ENCODE peak calls at places on chromosomes 1 and 21, in nine cellular contexts. One of them, this sample, is unnamed.

GRCh38 chr1:109803901-109804331 is 40.2 kb upstream of the EPS8L3 start:
- DNase-seq in ovary: no peak
- DNase-seq in substantia nigra: no peak
- DNase-seq in effector CD4-positive, alpha-beta T cell: no peak
- DNase-seq in colonic mucosa: peak
- DNase-seq in natural killer cell treated with Interleukin-12 subunit alpha and Interleukin-12 subunit beta and Interleukin-15 and Interleukin-18, amount 100 ng/mL, for 72 hours: no peak
- DNase-seq in pancreas: no peak
- DNase-seq in dermis blood vessel endothelial cell: peak
- DNase-seq in midbrain: no peak
- DNase-seq in this sample: no peak

GRCh38 chr1:18110968-18111367 is 3.4 kb downstream of the IGSF21 start:
- DNase-seq in ovary: no peak
- DNase-seq in substantia nigra: no peak
- DNase-seq in effector CD4-positive, alpha-beta T cell: no peak
- DNase-seq in colonic mucosa: peak
- DNase-seq in natural killer cell treated with Interleukin-12 subunit alpha and Interleukin-12 subunit beta and Interleukin-15 and Interleukin-18, amount 100 ng/mL, for 72 hours: no peak
- DNase-seq in pancreas: no peak
- DNase-seq in dermis blood vessel endothelial cell: no peak
- DNase-seq in midbrain: peak
- DNase-seq in this sample: no peak

GRCh38 chr1:150288382-150288781 is 5.3 kb upstream of the MRPS21 start:
- DNase-seq in ovary: no peak
- DNase-seq in substantia nigra: no peak
- DNase-seq in effector CD4-positive, alpha-beta T cell: no peak
- DNase-seq in colonic mucosa: no peak
- DNase-seq in natural killer cell treated with Interleukin-12 subunit alpha and Interleukin-12 subunit beta and Interleukin-15 and Interleukin-18, amount 100 ng/mL, for 72 hours: no peak
- DNase-seq in pancreas: no peak
- DNase-seq in dermis blood vessel endothelial cell: no peak
- DNase-seq in midbrain: no peak
- DNase-seq in this sample: no peak

GRCh38 chr1:234918216-234918841 is 210.3 kb downstream of the TOMM20 start:
- DNase-seq in ovary: no peak
- DNase-seq in substantia nigra: no peak
- DNase-seq in effector CD4-positive, alpha-beta T cell: no peak
- DNase-seq in colonic mucosa: peak
- DNase-seq in natural killer cell treated with Interleukin-12 subunit alpha and Interleukin-12 subunit beta and Interleukin-15 and Interleukin-18, amount 100 ng/mL, for 72 hours: no peak
- DNase-seq in pancreas: peak
- DNase-seq in dermis blood vessel endothelial cell: peak
- DNase-seq in midbrain: no peak
- DNase-seq in this sample: no peak

GRCh38 chr1:174956976-174957375 is 42.8 kb upstream of the CACYBP start:
- DNase-seq in ovary: no peak
- DNase-seq in substantia nigra: no peak
- DNase-seq in effector CD4-positive, alpha-beta T cell: no peak
- DNase-seq in colonic mucosa: no peak
- DNase-seq in natural killer cell treated with Interleukin-12 subunit alpha and Interleukin-12 subunit beta and Interleukin-15 and Interleukin-18, amount 100 ng/mL, for 72 hours: no peak
- DNase-seq in pancreas: no peak
- DNase-seq in dermis blood vessel endothelial cell: no peak
- DNase-seq in midbrain: no peak
- DNase-seq in this sample: no peak

GRCh38 chr1:48206371-48206770 is 16.1 kb upstream of the SLC5A9 start:
- DNase-seq in ovary: no peak
- DNase-seq in substantia nigra: no peak
- DNase-seq in effector CD4-positive, alpha-beta T cell: no peak
- DNase-seq in colonic mucosa: no peak
- DNase-seq in natural killer cell treated with Interleukin-12 subunit alpha and Interleukin-12 subunit beta and Interleukin-15 and Interleukin-18, amount 100 ng/mL, for 72 hours: no peak
- DNase-seq in pancreas: no peak
- DNase-seq in dermis blood vessel endothelial cell: no peak
- DNase-seq in midbrain: no peak
- DNase-seq in this sample: no peak

GRCh38 chr21:34078915-34079314 is 5.5 kb downstream of the MRPS6 start:
- DNase-seq in ovary: no peak
- DNase-seq in substantia nigra: no peak
- DNase-seq in effector CD4-positive, alpha-beta T cell: no peak
- DNase-seq in colonic mucosa: peak
- DNase-seq in natural killer cell treated with Interleukin-12 subunit alpha and Interleukin-12 subunit beta and Interleukin-15 and Interleukin-18, amount 100 ng/mL, for 72 hours: no peak
- DNase-seq in pancreas: no peak
- DNase-seq in dermis blood vessel endothelial cell: peak
- DNase-seq in midbrain: no peak
- DNase-seq in this sample: no peak

GRCh38 chr1:36955016-36955415 is 79.3 kb downstream of the GRIK3 start:
- DNase-seq in ovary: no peak
- DNase-seq in substantia nigra: no peak
- DNase-seq in effector CD4-positive, alpha-beta T cell: no peak
- DNase-seq in colonic mucosa: no peak
- DNase-seq in natural killer cell treated with Interleukin-12 subunit alpha and Interleukin-12 subunit beta and Interleukin-15 and Interleukin-18, amount 100 ng/mL, for 72 hours: no peak
- DNase-seq in pancreas: no peak
- DNase-seq in dermis blood vessel endothelial cell: no peak
- DNase-seq in midbrain: no peak
- DNase-seq in this sample: no peak

GRCh38 chr1:38046884-38047602 is 450 bp upstream of the POU3F1 start:
- DNase-seq in ovary: peak
- DNase-seq in substantia nigra: peak
- DNase-seq in effector CD4-positive, alpha-beta T cell: peak
- DNase-seq in colonic mucosa: peak
- DNase-seq in natural killer cell treated with Interleukin-12 subunit alpha and Interleukin-12 subunit beta and Interleukin-15 and Interleukin-18, amount 100 ng/mL, for 72 hours: peak
- DNase-seq in pancreas: peak
- DNase-seq in dermis blood vessel endothelial cell: peak
- DNase-seq in midbrain: peak
- DNase-seq in this sample: peak

GRCh38 chr1:27602510-27603319 is 1.2 kb downstream of the AHDC1 start:
- DNase-seq in ovary: peak
- DNase-seq in substantia nigra: peak
- DNase-seq in effector CD4-positive, alpha-beta T cell: peak
- DNase-seq in colonic mucosa: peak
- DNase-seq in natural killer cell treated with Interleukin-12 subunit alpha and Interleukin-12 subunit beta and Interleukin-15 and Interleukin-18, amount 100 ng/mL, for 72 hours: no peak
- DNase-seq in pancreas: peak
- DNase-seq in dermis blood vessel endothelial cell: peak
- DNase-seq in midbrain: peak
- DNase-seq in this sample: peak

GRCh38 chr1:81337226-81337625 is 463.5 kb upstream of the ADGRL2 start:
- DNase-seq in ovary: no peak
- DNase-seq in substantia nigra: no peak
- DNase-seq in effector CD4-positive, alpha-beta T cell: no peak
- DNase-seq in colonic mucosa: no peak
- DNase-seq in natural killer cell treated with Interleukin-12 subunit alpha and Interleukin-12 subunit beta and Interleukin-15 and Interleukin-18, amount 100 ng/mL, for 72 hours: no peak
- DNase-seq in pancreas: no peak
- DNase-seq in dermis blood vessel endothelial cell: no peak
- DNase-seq in midbrain: no peak
- DNase-seq in this sample: no peak

GRCh38 chr1:40141878-40142535 is 19.2 kb upstream of the RLF start:
- DNase-seq in ovary: no peak
- DNase-seq in substantia nigra: no peak
- DNase-seq in effector CD4-positive, alpha-beta T cell: no peak
- DNase-seq in colonic mucosa: no peak
- DNase-seq in natural killer cell treated with Interleukin-12 subunit alpha and Interleukin-12 subunit beta and Interleukin-15 and Interleukin-18, amount 100 ng/mL, for 72 hours: no peak
- DNase-seq in pancreas: no peak
- DNase-seq in dermis blood vessel endothelial cell: no peak
- DNase-seq in midbrain: no peak
- DNase-seq in this sample: no peak

GRCh38 chr1:32336963-32337675 is 1.1 kb upstream of the MARCKSL1 start:
- DNase-seq in ovary: no peak
- DNase-seq in substantia nigra: peak
- DNase-seq in effector CD4-positive, alpha-beta T cell: peak
- DNase-seq in colonic mucosa: no peak
- DNase-seq in natural killer cell treated with Interleukin-12 subunit alpha and Interleukin-12 subunit beta and Interleukin-15 and Interleukin-18, amount 100 ng/mL, for 72 hours: peak
- DNase-seq in pancreas: no peak
- DNase-seq in dermis blood vessel endothelial cell: no peak
- DNase-seq in midbrain: peak
- DNase-seq in this sample: no peak

GRCh38 chr1:236615399-236616148 is 11.3 kb upstream of the HEATR1 start:
- DNase-seq in ovary: no peak
- DNase-seq in substantia nigra: no peak
- DNase-seq in effector CD4-positive, alpha-beta T cell: no peak
- DNase-seq in colonic mucosa: no peak
- DNase-seq in natural killer cell treated with Interleukin-12 subunit alpha and Interleukin-12 subunit beta and Interleukin-15 and Interleukin-18, amount 100 ng/mL, for 72 hours: no peak
- DNase-seq in pancreas: no peak
- DNase-seq in dermis blood vessel endothelial cell: no peak
- DNase-seq in midbrain: no peak
- DNase-seq in this sample: no peak

GRCh38 chr1:38025664-38026063 is 13.1 kb downstream of the UTP11 start:
- DNase-seq in ovary: no peak
- DNase-seq in substantia nigra: no peak
- DNase-seq in effector CD4-positive, alpha-beta T cell: no peak
- DNase-seq in colonic mucosa: no peak
- DNase-seq in natural killer cell treated with Interleukin-12 subunit alpha and Interleukin-12 subunit beta and Interleukin-15 and Interleukin-18, amount 100 ng/mL, for 72 hours: no peak
- DNase-seq in pancreas: no peak
- DNase-seq in dermis blood vessel endothelial cell: no peak
- DNase-seq in midbrain: no peak
- DNase-seq in this sample: no peak

GRCh38 chr21:42258150-42258884 is 39.4 kb downstream of the ABCG1 start:
- DNase-seq in ovary: peak
- DNase-seq in substantia nigra: peak
- DNase-seq in effector CD4-positive, alpha-beta T cell: peak
- DNase-seq in colonic mucosa: peak
- DNase-seq in natural killer cell treated with Interleukin-12 subunit alpha and Interleukin-12 subunit beta and Interleukin-15 and Interleukin-18, amount 100 ng/mL, for 72 hours: peak
- DNase-seq in pancreas: peak
- DNase-seq in dermis blood vessel endothelial cell: peak
- DNase-seq in midbrain: peak
- DNase-seq in this sample: peak

GRCh38 chr1:23196627-23197328 is 20.5 kb downstream of the HTR1D start:
- DNase-seq in ovary: no peak
- DNase-seq in substantia nigra: no peak
- DNase-seq in effector CD4-positive, alpha-beta T cell: no peak
- DNase-seq in colonic mucosa: no peak
- DNase-seq in natural killer cell treated with Interleukin-12 subunit alpha and Interleukin-12 subunit beta and Interleukin-15 and Interleukin-18, amount 100 ng/mL, for 72 hours: no peak
- DNase-seq in pancreas: no peak
- DNase-seq in dermis blood vessel endothelial cell: peak
- DNase-seq in midbrain: no peak
- DNase-seq in this sample: no peak

GRCh38 chr1:23118957-23119792 is 49.5 kb downstream of the LUZP1 start:
- DNase-seq in ovary: no peak
- DNase-seq in substantia nigra: no peak
- DNase-seq in effector CD4-positive, alpha-beta T cell: peak
- DNase-seq in colonic mucosa: no peak
- DNase-seq in natural killer cell treated with Interleukin-12 subunit alpha and Interleukin-12 subunit beta and Interleukin-15 and Interleukin-18, amount 100 ng/mL, for 72 hours: peak
- DNase-seq in pancreas: no peak
- DNase-seq in dermis blood vessel endothelial cell: peak
- DNase-seq in midbrain: no peak
- DNase-seq in this sample: peak

GRCh38 chr1:41024953-41025352 is 3.4 kb upstream of the SLFNL1 start:
- DNase-seq in ovary: no peak
- DNase-seq in substantia nigra: no peak
- DNase-seq in effector CD4-positive, alpha-beta T cell: no peak
- DNase-seq in colonic mucosa: no peak
- DNase-seq in natural killer cell treated with Interleukin-12 subunit alpha and Interleukin-12 subunit beta and Interleukin-15 and Interleukin-18, amount 100 ng/mL, for 72 hours: no peak
- DNase-seq in pancreas: no peak
- DNase-seq in dermis blood vessel endothelial cell: no peak
- DNase-seq in midbrain: no peak
- DNase-seq in this sample: no peak

GRCh38 chr1:212974735-212975606 is 24.6 kb downstream of the VASH2 start:
- DNase-seq in ovary: no peak
- DNase-seq in substantia nigra: no peak
- DNase-seq in effector CD4-positive, alpha-beta T cell: no peak
- DNase-seq in colonic mucosa: no peak
- DNase-seq in natural killer cell treated with Interleukin-12 subunit alpha and Interleukin-12 subunit beta and Interleukin-15 and Interleukin-18, amount 100 ng/mL, for 72 hours: no peak
- DNase-seq in pancreas: no peak
- DNase-seq in dermis blood vessel endothelial cell: no peak
- DNase-seq in midbrain: no peak
- DNase-seq in this sample: no peak

GRCh38 chr1:183812686-183813569 is 8.0 kb downstream of the RGL1 start:
- DNase-seq in ovary: no peak
- DNase-seq in substantia nigra: no peak
- DNase-seq in effector CD4-positive, alpha-beta T cell: no peak
- DNase-seq in colonic mucosa: no peak
- DNase-seq in natural killer cell treated with Interleukin-12 subunit alpha and Interleukin-12 subunit beta and Interleukin-15 and Interleukin-18, amount 100 ng/mL, for 72 hours: no peak
- DNase-seq in pancreas: no peak
- DNase-seq in dermis blood vessel endothelial cell: peak
- DNase-seq in midbrain: no peak
- DNase-seq in this sample: no peak

GRCh38 chr1:88791192-88791591 is 100.2 kb downstream of the GTF2B start:
- DNase-seq in ovary: no peak
- DNase-seq in substantia nigra: no peak
- DNase-seq in effector CD4-positive, alpha-beta T cell: no peak
- DNase-seq in colonic mucosa: no peak
- DNase-seq in natural killer cell treated with Interleukin-12 subunit alpha and Interleukin-12 subunit beta and Interleukin-15 and Interleukin-18, amount 100 ng/mL, for 72 hours: no peak
- DNase-seq in pancreas: no peak
- DNase-seq in dermis blood vessel endothelial cell: no peak
- DNase-seq in midbrain: no peak
- DNase-seq in this sample: no peak

GRCh38 chr1:244735404-244735803 is 82.5 kb downstream of the DESI2 start:
- DNase-seq in ovary: no peak
- DNase-seq in substantia nigra: no peak
- DNase-seq in effector CD4-positive, alpha-beta T cell: no peak
- DNase-seq in colonic mucosa: no peak
- DNase-seq in natural killer cell treated with Interleukin-12 subunit alpha and Interleukin-12 subunit beta and Interleukin-15 and Interleukin-18, amount 100 ng/mL, for 72 hours: no peak
- DNase-seq in pancreas: no peak
- DNase-seq in dermis blood vessel endothelial cell: peak
- DNase-seq in midbrain: no peak
- DNase-seq in this sample: no peak

GRCh38 chr1:232059726-232060360 is 433.3 kb downstream of the DISC1 start:
- DNase-seq in ovary: no peak
- DNase-seq in substantia nigra: no peak
- DNase-seq in effector CD4-positive, alpha-beta T cell: no peak
- DNase-seq in colonic mucosa: no peak
- DNase-seq in natural killer cell treated with Interleukin-12 subunit alpha and Interleukin-12 subunit beta and Interleukin-15 and Interleukin-18, amount 100 ng/mL, for 72 hours: no peak
- DNase-seq in pancreas: no peak
- DNase-seq in dermis blood vessel endothelial cell: no peak
- DNase-seq in midbrain: no peak
- DNase-seq in this sample: no peak

GRCh38 chr1:82775402-82776000 is 974.8 kb downstream of the ADGRL2 start:
- DNase-seq in ovary: no peak
- DNase-seq in substantia nigra: peak
- DNase-seq in effector CD4-positive, alpha-beta T cell: no peak
- DNase-seq in colonic mucosa: peak
- DNase-seq in natural killer cell treated with Interleukin-12 subunit alpha and Interleukin-12 subunit beta and Interleukin-15 and Interleukin-18, amount 100 ng/mL, for 72 hours: no peak
- DNase-seq in pancreas: peak
- DNase-seq in dermis blood vessel endothelial cell: peak
- DNase-seq in midbrain: peak
- DNase-seq in this sample: no peak

GRCh38 chr1:56409112-56409691 is 170.2 kb downstream of the PLPP3 start:
- DNase-seq in ovary: no peak
- DNase-seq in substantia nigra: no peak
- DNase-seq in effector CD4-positive, alpha-beta T cell: no peak
- DNase-seq in colonic mucosa: peak
- DNase-seq in natural killer cell treated with Interleukin-12 subunit alpha and Interleukin-12 subunit beta and Interleukin-15 and Interleukin-18, amount 100 ng/mL, for 72 hours: no peak
- DNase-seq in pancreas: peak
- DNase-seq in dermis blood vessel endothelial cell: peak
- DNase-seq in midbrain: no peak
- DNase-seq in this sample: no peak

GRCh38 chr1:3352952-3353331 is 101.5 kb upstream of the ARHGEF16 start:
- DNase-seq in ovary: peak
- DNase-seq in substantia nigra: no peak
- DNase-seq in effector CD4-positive, alpha-beta T cell: no peak
- DNase-seq in colonic mucosa: peak
- DNase-seq in natural killer cell treated with Interleukin-12 subunit alpha and Interleukin-12 subunit beta and Interleukin-15 and Interleukin-18, amount 100 ng/mL, for 72 hours: no peak
- DNase-seq in pancreas: peak
- DNase-seq in dermis blood vessel endothelial cell: peak
- DNase-seq in midbrain: no peak
- DNase-seq in this sample: no peak

GRCh38 chr1:162177126-162177525 is 107.6 kb downstream of the NOS1AP start:
- DNase-seq in ovary: no peak
- DNase-seq in substantia nigra: no peak
- DNase-seq in effector CD4-positive, alpha-beta T cell: no peak
- DNase-seq in colonic mucosa: no peak
- DNase-seq in natural killer cell treated with Interleukin-12 subunit alpha and Interleukin-12 subunit beta and Interleukin-15 and Interleukin-18, amount 100 ng/mL, for 72 hours: no peak
- DNase-seq in pancreas: no peak
- DNase-seq in dermis blood vessel endothelial cell: no peak
- DNase-seq in midbrain: no peak
- DNase-seq in this sample: no peak

GRCh38 chr1:228979325-228979699 is 244.0 kb downstream of the RHOU start:
- DNase-seq in ovary: no peak
- DNase-seq in substantia nigra: no peak
- DNase-seq in effector CD4-positive, alpha-beta T cell: no peak
- DNase-seq in colonic mucosa: no peak
- DNase-seq in natural killer cell treated with Interleukin-12 subunit alpha and Interleukin-12 subunit beta and Interleukin-15 and Interleukin-18, amount 100 ng/mL, for 72 hours: no peak
- DNase-seq in pancreas: no peak
- DNase-seq in dermis blood vessel endothelial cell: no peak
- DNase-seq in midbrain: no peak
- DNase-seq in this sample: no peak

GRCh38 chr1:61865646-61866220 is 123.5 kb downstream of the PATJ start:
- DNase-seq in ovary: no peak
- DNase-seq in substantia nigra: no peak
- DNase-seq in effector CD4-positive, alpha-beta T cell: no peak
- DNase-seq in colonic mucosa: no peak
- DNase-seq in natural killer cell treated with Interleukin-12 subunit alpha and Interleukin-12 subunit beta and Interleukin-15 and Interleukin-18, amount 100 ng/mL, for 72 hours: no peak
- DNase-seq in pancreas: no peak
- DNase-seq in dermis blood vessel endothelial cell: no peak
- DNase-seq in midbrain: no peak
- DNase-seq in this sample: no peak